ENCODE peak calls at places on chromosomes 12 and 14, in seven cellular contexts. W is A673, C is AG10803, H is BE2C, J is kidney epithelial cell, M is fibroblast of pulmonary artery, U is brain microvascular endothelial cell. K is an unnamed sample.

GRCh38 chr14:54354096-54354495 is 42.7 kb upstream of the CDKN3 start:
- DNase-seq in C (no peak), H (no peak), W (no peak), J (no peak), U (no peak), M (no peak), K (no peak)

GRCh38 chr14:78425332-78425731 is 255.2 kb downstream of the NRXN3 start:
- DNase-seq in W (no peak), U (no peak), J (no peak), C (no peak), H (no peak), M (no peak), K (no peak)

GRCh38 chr12:175250-175649 is 38.7 kb downstream of the SLC6A12 start:
- DNase-seq in H (peak; percentile 76), W (no peak), J (no peak), U (no peak), C (no peak), M (no peak), K (no peak)

GRCh38 chr12:70543444-70543843 is 93.8 kb downstream of the PTPRB start:
- DNase-seq in H (no peak), W (peak; percentile 78), U (peak; percentile 93), J (peak; percentile 76), C (peak; percentile 95), M (peak; percentile 100), K (peak; percentile 91)

GRCh38 chr14:103740991-103741689 is 25.5 kb downstream of the ZFYVE21 start:
- DNase-seq in C (peak; percentile 56), H (no peak), M (peak; percentile 62), J (no peak), U (peak; percentile 13), W (no peak), K (no peak)

GRCh38 chr12:113422030-113422900 is at the start of gene SDSL:
- DNase-seq in J (peak; percentile 85), M (peak; percentile 82), C (peak; percentile 71), W (peak; percentile 54), U (peak; percentile 69), H (peak; percentile 70), K (peak; percentile 57)

GRCh38 chr14:85076111-85076510 is 453.8 kb upstream of the FLRT2 start:
- DNase-seq in U (no peak), M (no peak), J (no peak), W (no peak), H (no peak), C (no peak), K (no peak)

GRCh38 chr12:105036937-105037649 is 47.2 kb downstream of the ALDH1L2 start:
- DNase-seq in C (no peak), U (no peak), W (no peak), H (no peak), M (no peak), J (no peak), K (no peak)

DNA sequence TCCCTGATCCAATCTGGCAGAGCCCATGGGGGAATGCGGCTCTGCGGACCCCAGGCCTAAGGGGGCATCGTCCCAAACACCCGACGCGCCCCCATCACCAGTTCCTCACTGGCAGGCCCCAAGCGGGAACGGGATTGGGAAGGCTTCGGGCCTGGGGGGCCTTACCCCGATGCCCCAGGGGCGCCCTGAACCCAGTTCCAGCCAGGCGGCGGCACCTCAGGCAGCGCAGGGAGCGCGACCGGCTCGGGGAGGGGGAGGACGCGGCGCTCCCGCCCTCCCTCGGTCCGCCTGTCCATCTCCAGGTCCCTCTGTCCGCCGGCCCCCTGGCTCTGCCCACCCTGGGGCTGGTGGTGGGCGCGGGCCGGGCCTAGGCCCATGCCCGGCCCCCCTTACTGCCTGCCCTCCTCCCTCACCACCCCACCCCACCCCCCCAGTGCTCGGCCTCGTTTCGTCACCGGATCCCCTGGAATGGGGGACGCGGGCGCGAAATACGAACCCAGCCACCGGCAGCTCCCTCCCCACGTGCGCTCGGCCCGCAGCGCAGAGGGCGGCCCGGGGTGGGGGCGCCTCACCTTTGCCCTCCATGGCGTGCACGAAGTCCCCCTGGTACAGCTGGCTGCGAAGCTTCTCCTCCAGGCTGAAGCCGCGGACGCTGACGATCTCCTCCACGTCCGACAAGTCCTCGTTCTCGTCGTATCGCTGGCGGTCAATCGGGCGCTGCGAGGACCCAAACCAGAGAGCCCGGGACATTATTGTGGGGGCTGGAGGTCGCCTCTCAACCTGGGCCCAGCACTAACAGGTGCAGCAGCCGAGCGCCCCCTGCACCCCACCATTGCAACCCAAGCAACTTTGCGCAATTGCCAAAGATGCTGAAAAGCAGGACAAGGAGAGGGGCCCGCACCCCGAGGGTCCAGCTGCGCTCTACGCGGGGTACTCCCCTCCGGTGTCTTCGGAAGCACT is 2.3 kb downstream of the KDM2B start:
- DNase-seq in U (no peak), C (no peak), W (no peak), J (no peak), H (no peak), M (peak; percentile 35), K (no peak)
- TF ChIP-seq CTCF in U (no peak), C (no peak), W (peak; percentile 17), J (no peak), H (no peak), M (no peak), K (no peak)

GRCh38 chr12:3962661-3963483 is 89.7 kb upstream of the PARP11 start:
- DNase-seq in H (no peak), W (no peak), J (no peak), C (no peak), M (no peak), U (no peak), K (no peak)
- H3K4me3 ChIP-seq in H (no peak overlapping the region), W (no peak overlapping the region), J (no peak overlapping the region), C (no peak overlapping the region), M (no peak overlapping the region), U (no peak overlapping the region), K (no peak overlapping the region)

GRCh38 chr14:65729547-65729946 is 317.0 kb downstream of the FUT8 start:
- DNase-seq in U (no peak), C (no peak), W (no peak), J (no peak), H (no peak), M (no peak), K (no peak)

GRCh38 chr14:65728604-65729003 is 316.1 kb downstream of the FUT8 start:
- DNase-seq in C (no peak), U (no peak), J (no peak), H (no peak), M (no peak), W (no peak), K (no peak)

DNA sequence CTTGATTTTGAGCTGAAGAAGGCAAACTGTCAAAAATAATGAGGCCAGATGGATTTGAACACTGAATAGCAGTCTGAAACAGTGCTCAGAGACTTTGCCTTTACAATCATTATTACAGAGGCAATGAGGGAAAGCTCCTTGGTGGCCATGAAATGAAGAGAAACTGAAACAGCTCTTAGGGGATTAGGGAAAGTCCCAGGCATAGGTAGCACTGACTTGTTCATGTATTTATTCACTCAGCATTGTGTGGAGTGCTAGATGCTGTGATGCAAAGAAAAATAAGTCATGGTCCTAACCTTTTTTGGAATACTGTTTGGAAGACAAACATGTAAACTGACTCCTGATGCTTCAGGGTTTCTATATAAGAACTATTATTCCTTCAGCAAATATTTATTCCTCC is 319.6 kb downstream of the FUT8 start:
- DNase-seq in W (no peak), U (no peak), M (no peak), J (no peak), H (no peak), C (no peak), K (no peak)
- TF ChIP-seq CTCF in W (no peak), U (no peak), M (no peak), J (no peak), H (no peak), C (no peak), K (no peak)

DNA sequence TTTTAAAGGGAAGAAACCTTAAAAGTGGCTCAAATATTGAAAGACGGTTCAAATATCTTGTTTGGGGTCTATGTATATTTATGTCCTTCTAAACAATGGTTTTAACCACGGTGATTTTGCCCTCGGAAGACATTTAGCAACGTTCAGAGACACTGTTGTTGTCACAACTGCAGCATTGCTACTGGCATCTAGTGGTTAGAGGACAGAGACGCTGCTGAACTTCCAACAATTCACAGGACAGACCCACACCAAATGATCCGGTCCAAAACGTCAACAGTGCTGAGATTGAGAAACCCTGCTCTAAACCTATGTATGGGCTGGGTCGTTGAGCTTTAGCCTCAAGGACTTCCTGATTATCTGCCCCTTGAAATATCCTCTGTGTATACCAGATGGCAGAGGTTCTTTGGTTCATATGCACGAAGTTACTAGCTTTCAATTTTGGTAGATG is 1.7 kb downstream of the ANGEL1 start:
- DNase-seq in M (peak; percentile 66), W (peak; percentile 50), J (no peak), C (peak; percentile 47), H (peak; percentile 27), U (peak; percentile 37), K (no peak)
- H3K4me3 ChIP-seq in M (peak overlapping the region; percentile 78), W (peak overlapping the region; percentile 86), J (peak overlapping the region; percentile 12), C (peak overlapping the region; percentile 49), H (peak overlapping the region; percentile 88), U (peak overlapping the region; percentile 41), K (peak overlapping the region; percentile 33)

GRCh38 chr14:94638961-94639817 is 27.0 kb downstream of the SERPINA3 start:
- DNase-seq in J (no peak), U (no peak), W (no peak), C (no peak), M (no peak), H (no peak), K (no peak)

GRCh38 chr14:94633116-94633515 is 20.9 kb downstream of the SERPINA3 start:
- DNase-seq in W (no peak), M (no peak), H (no peak), U (no peak), J (no peak), C (no peak), K (no peak)

GRCh38 chr14:94635143-94635542 is 23.0 kb downstream of the SERPINA3 start:
- DNase-seq in C (no peak), U (no peak), W (no peak), J (no peak), M (no peak), H (no peak), K (no peak)

GRCh38 chr14:94638330-94638729 is 26.1 kb downstream of the SERPINA3 start:
- DNase-seq in H (no peak), J (no peak), W (no peak), C (no peak), U (peak; percentile 28), M (no peak), K (no peak)

GRCh38 chr14:94636744-94637412 is 24.7 kb downstream of the SERPINA3 start:
- DNase-seq in W (no peak), C (peak; percentile 5), U (peak; percentile 23), J (no peak), M (peak; percentile 40), H (no peak), K (no peak)
- TF ChIP-seq CTCF in W (peak; percentile 38), C (peak; percentile 17), U (peak; percentile 47), J (no peak), M (peak; percentile 35), H (no peak), K (peak; percentile 15)

DNA sequence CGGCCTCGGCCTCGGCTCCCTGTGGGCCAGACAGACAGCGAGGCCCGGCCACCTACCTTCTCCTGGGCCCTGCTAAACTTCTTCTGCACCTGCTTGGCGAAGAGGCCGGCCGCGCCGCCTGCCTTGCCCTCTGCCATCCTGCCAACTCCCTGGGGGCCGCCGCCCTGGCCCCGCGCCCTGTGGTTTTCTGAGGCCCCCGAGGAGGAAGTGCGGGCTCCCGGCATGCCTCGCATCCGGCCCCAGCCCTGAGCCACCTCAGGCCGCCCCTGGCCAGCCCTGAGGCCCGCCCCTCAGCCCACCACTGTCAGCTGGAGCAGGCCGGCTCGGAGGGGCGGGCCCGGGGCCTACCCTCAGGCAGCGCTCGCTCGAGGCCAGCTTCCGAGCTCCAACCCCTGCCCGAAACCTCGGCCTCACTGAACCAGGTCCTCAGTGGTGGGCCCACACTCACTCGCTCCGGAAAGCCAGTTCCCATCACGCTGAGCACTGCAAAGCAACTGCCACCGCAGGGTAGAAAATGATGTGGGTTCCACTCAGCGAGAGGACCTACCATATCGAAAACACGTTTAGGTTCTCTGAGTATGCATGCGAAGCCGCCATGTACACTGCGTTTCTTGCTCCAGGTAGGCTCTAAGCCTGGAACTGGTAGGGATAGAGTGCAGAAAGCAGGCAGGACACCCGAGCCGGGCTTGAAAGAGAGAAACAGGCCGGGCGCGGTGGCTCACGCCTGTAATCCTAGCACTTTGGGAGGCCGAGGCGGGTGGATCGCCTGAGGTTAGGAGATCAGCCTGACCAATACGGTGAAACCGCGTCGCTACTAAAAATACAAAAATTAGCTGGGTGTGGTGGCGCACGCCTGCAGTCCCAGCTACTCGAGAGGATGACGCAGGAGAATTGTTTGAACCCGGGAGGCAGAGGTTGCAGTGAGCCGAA is at the start of gene BIN2:
- DNase-seq in W (no peak), U (no peak), C (no peak), H (no peak), J (no peak), M (no peak), K (no peak)
- H3K4me3 ChIP-seq in W (no peak within 1 kb of the TSS), U (no peak within 1 kb of the TSS), C (no peak within 1 kb of the TSS), H (no peak within 1 kb of the TSS), J (no peak within 1 kb of the TSS), M (no peak within 1 kb of the TSS), K (no peak within 1 kb of the TSS)

K was measured in AG09309.